ENCODE peak calls at places on chromosomes 4 and X, in six cellular contexts. N is NCI-H460, E is NCI-H748 treated with DMSO at 0.1 percent for 48 hours, G is MCF 10A, R is GM03348, D is EL. Q is an unnamed sample.

GRCh38 chrX:39896951-39897740 is 200.6 kb downstream of the BCOR start:
- DNase-seq in N (no peak), E (no peak), G (no peak), R (peak), D (peak), Q (peak)

GRCh38 chrX:124395145-124395858 is 48.9 kb downstream of the SH2D1A start:
- DNase-seq in N (no peak), E (no peak), G (no peak), R (no peak), D (no peak), Q (no peak)

GRCh38 chrX:3962511-3963350 is 249.3 kb upstream of the PRKX start:
- DNase-seq in N (peak), E (peak), G (peak), R (peak), D (peak), Q (peak)

GRCh38 chr4:158186815-158187214 is 14.0 kb upstream of the GASK1B start:
- DNase-seq in N (no peak), E (no peak), G (no peak), R (no peak), D (no peak), Q (no peak)

GRCh38 chrX:2697741-2698294 is 6.7 kb downstream of the CD99 start:
- DNase-seq in N (no peak), E (no peak), G (no peak), R (no peak), D (no peak), Q (no peak)

GRCh38 chr4:165462009-165462408 is 83.2 kb downstream of the CPE start:
- DNase-seq in N (no peak), E (no peak), G (no peak), R (peak), D (no peak), Q (no peak)

GRCh38 chrX:43505759-43506158 is 150.3 kb upstream of the MAOA start:
- DNase-seq in N (no peak), E (no peak), G (peak), R (no peak), D (no peak), Q (no peak)

GRCh38 chr4:17234678-17235077 is 277.2 kb downstream of the QDPR start:
- DNase-seq in N (no peak), E (no peak), G (no peak), R (no peak), D (no peak), Q (no peak)

GRCh38 chr4:139282375-139283075 is 2.5 kb upstream of the MGARP start:
- DNase-seq in N (no peak), E (no peak), G (no peak), R (no peak), D (peak), Q (peak)

GRCh38 chr4:25843340-25844097 is 19.3 kb downstream of the SEL1L3 start:
- DNase-seq in N (no peak), E (no peak), G (no peak), R (peak), D (no peak), Q (peak)

GRCh38 chrX:14209034-14209433 is 179.3 kb upstream of the GEMIN8 start:
- DNase-seq in N (no peak), E (no peak), G (no peak), R (no peak), D (no peak), Q (no peak)

Q was measured in AG20443.